ENCODE peak calls at places on chromosomes 5 and 9, in five cellular contexts. Z is K562, K is HepG2, X is GM12878, I is HCT116. E is an unnamed sample.

GRCh38 chr5:178223196-178223773 is 9.3 kb downstream of the PHYKPL start:
- DNase-seq in Z (no peak), X (no peak), I (no peak), K (no peak), E (no peak)

GRCh38 chr5:41112486-41113455 is 41.6 kb upstream of the MROH2B start:
- DNase-seq in X (no peak), K (no peak), Z (no peak), I (no peak), E (no peak)

GRCh38 chr9:128689820-128690683 is 1.0 kb downstream of the SET start:
- DNase-seq in X (no peak), Z (peak; percentile 85), K (no peak), I (no peak), E (no peak)

GRCh38 chr9:19969721-19970120 is 180.9 kb upstream of the SLC24A2 start:
- DNase-seq in I (no peak), K (no peak), X (no peak), Z (no peak), E (no peak)

GRCh38 chr5:76083555-76084495 is 642 bp downstream of the SV2C start:
- DNase-seq in I (no peak), X (no peak), K (no peak), Z (no peak), E (no peak)

GRCh38 chr5:181217111-181217804 is 5.8 kb upstream of the TRIM41 start:
- DNase-seq in Z (peak; percentile 83), I (no peak), K (no peak), X (peak; percentile 25), E (no peak)

GRCh38 chr5:128736567-128736966 is 198.5 kb upstream of the FBN2 start:
- DNase-seq in X (no peak), K (no peak), I (peak; percentile 4), Z (no peak), E (no peak)

GRCh38 chr9:10443805-10444204 is 169.0 kb downstream of the PTPRD start:
- DNase-seq in K (no peak), Z (no peak), X (no peak), I (no peak), E (no peak)

GRCh38 chr9:86333651-86334050 is 20.6 kb downstream of the TUT7 start:
- DNase-seq in X (no peak), I (no peak), K (no peak), Z (no peak), E (no peak)

GRCh38 chr5:117863589-117864296 is 1124.6 kb downstream of the DTWD2 start:
- DNase-seq in K (no peak), Z (no peak), X (no peak), I (no peak), E (no peak)

GRCh38 chr5:149221731-149222342 is 49.8 kb upstream of the AFAP1L1 start:
- DNase-seq in K (no peak), I (no peak), X (no peak), Z (no peak), E (no peak)

GRCh38 chr5:22852807-22853670 is at the start of gene CDH12:
- DNase-seq in K (no peak), X (no peak), Z (no peak), I (no peak), E (no peak)

GRCh38 chr9:82882133-82882532 is 180.8 kb downstream of the RASEF start:
- DNase-seq in Z (no peak), X (no peak), I (no peak), K (no peak), E (no peak)

GRCh38 chr9:136538599-136539426 is 7.0 kb downstream of the NOTCH1 start:
- DNase-seq in Z (no peak), I (no peak), K (no peak), X (no peak), E (no peak)

GRCh38 chr9:124730772-124731171 is 40.3 kb downstream of the NR6A1 start:
- DNase-seq in X (no peak), I (no peak), Z (no peak), K (no peak), E (no peak)

GRCh38 chr9:124593080-124594058 is 86.2 kb upstream of the NR5A1 start:
- DNase-seq in I (no peak), Z (peak; percentile 54), K (no peak), X (no peak), E (peak; percentile 71)

GRCh38 chr9:38154501-38155421 is 85.7 kb upstream of the SHB start:
- DNase-seq in I (no peak), K (no peak), Z (no peak), X (no peak), E (no peak)

GRCh38 chr5:39473156-39473779 is 48.5 kb upstream of the DAB2 start:
- DNase-seq in K (no peak), I (no peak), Z (no peak), X (no peak), E (no peak)

GRCh38 chr5:100421360-100421759 is 113.8 kb upstream of the FAM174A start:
- DNase-seq in X (no peak), Z (no peak), I (no peak), K (no peak), E (no peak)

GRCh38 chr9:26181836-26182235 is 503.6 kb upstream of the TUSC1 start:
- DNase-seq in X (no peak), I (no peak), K (no peak), Z (no peak), E (no peak)

GRCh38 chr5:158234323-158235158 is 375.6 kb upstream of the CLINT1 start:
- DNase-seq in Z (no peak), K (no peak), X (no peak), I (no peak), E (no peak)

GRCh38 chr5:3373391-3373790 is 222.2 kb upstream of the IRX1 start:
- DNase-seq in X (no peak), K (no peak), I (no peak), Z (no peak), E (no peak)

GRCh38 chr9:34988218-34989055 is 1.1 kb upstream of the DNAJB5 start:
- DNase-seq in I (no peak), K (no peak), Z (peak; percentile 46), X (no peak), E (no peak)

GRCh38 chr5:73442960-73443627 is 5.5 kb downstream of the FOXD1 start:
- DNase-seq in Z (no peak), I (no peak), K (no peak), X (no peak), E (no peak)

GRCh38 chr9:135926402-135927194 is 19.3 kb upstream of the CAMSAP1 start:
- DNase-seq in X (no peak), K (no peak), Z (no peak), I (peak; percentile 90), E (no peak)

GRCh38 chr5:133994297-133994989 is 10.3 kb downstream of the VDAC1 start:
- DNase-seq in K (no peak), Z (no peak), X (no peak), I (no peak), E (no peak)

GRCh38 chr5:133994990-133995333 is 9.8 kb downstream of the VDAC1 start:
- DNase-seq in X (no peak), I (no peak), Z (no peak), K (no peak), E (no peak)

GRCh38 chr5:133996683-133997252 is 8.0 kb downstream of the VDAC1 start:
- DNase-seq in X (no peak), Z (peak; percentile 45), I (no peak), K (no peak), E (no peak)

GRCh38 chr5:133995341-133995740 is 9.4 kb downstream of the VDAC1 start:
- DNase-seq in Z (peak; percentile 52), I (no peak), K (peak; percentile 75), X (no peak), E (no peak)

DNA sequence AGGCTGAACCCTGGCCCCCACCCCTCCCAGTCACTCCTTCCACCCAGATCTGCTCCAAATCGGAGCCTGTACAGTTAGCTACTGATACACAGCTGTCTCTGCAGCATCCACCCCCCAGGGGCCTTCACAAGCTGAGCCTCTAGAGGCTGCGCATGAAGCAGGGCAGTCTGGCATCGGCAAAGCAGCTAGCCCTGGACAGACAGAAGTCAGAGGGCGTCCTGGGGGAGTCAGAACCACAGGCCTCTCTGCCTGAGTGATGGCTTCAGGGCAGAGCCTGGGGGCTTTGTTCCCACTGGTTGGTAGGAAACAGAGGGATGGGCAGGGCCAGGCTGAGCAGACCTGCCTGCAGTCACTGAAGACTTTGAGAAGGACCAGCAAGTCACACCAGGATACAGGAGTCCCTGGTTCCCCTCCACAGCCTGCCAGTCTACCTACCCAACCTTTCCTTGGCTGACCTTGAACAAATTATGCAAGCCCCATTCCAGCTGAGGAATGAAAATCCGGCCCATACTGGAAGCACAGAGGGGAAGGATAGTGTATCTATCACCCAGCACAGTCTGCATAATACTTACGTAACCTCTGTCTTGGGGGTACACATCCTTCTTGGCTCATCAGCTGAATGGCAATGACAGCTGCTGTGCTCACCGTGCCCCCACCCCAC is 8.7 kb downstream of the VDAC1 start:
- DNase-seq in K (peak; percentile 51), I (no peak), Z (no peak), X (no peak), E (no peak)
- TF ChIP-seq SRF in K (no peak), I (no peak), Z (no peak), X (no peak), E (no peak)

DNA sequence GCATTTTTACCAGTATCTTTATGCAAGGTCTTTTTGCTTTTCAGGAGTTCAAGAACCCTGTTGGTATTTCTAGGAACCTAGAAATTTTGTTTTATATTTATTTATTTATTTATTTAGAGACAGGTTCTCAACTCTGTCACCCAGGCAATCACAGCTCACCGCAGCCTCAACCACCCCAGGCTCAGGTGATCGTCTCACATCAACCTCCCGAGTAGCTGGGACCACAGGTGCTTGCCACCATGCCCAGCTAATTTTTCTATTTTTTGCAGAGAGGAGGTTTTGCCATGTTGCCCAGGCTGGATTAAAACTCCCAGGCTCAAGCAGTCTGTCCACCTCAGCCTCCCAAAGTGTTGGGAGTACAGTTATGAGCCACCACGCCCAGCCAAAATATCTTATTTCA is 32.9 kb downstream of the LHX6 start:
- DNase-seq in K (no peak), Z (no peak), I (no peak), X (no peak), E (no peak)
- TF ChIP-seq SRF in K (no peak), Z (no peak), I (no peak), X (no peak), E (no peak)

GRCh38 chr5:5199460-5199859 is 59.3 kb downstream of the ADAMTS16 start:
- DNase-seq in K (no peak), Z (no peak), I (no peak), X (no peak), E (no peak)
- TF ChIP-seq SRF in K (no peak), Z (no peak), I (no peak), X (no peak), E (no peak)

GRCh38 chr9:116504081-116504480 is 183.0 kb upstream of the TRIM32 start:
- DNase-seq in K (no peak), Z (no peak), I (no peak), X (no peak), E (no peak)

GRCh38 chr9:116502746-116503145 is 184.4 kb upstream of the TRIM32 start:
- DNase-seq in Z (no peak), K (no peak), X (no peak), I (no peak), E (no peak)

GRCh38 chr9:116504893-116505480 is 182.1 kb upstream of the TRIM32 start:
- DNase-seq in K (peak; percentile 23), I (no peak), Z (no peak), X (peak; percentile 27), E (no peak)

GRCh38 chr9:116501871-116502270 is 185.2 kb upstream of the TRIM32 start:
- DNase-seq in K (no peak), Z (no peak), I (peak; percentile 23), X (no peak), E (no peak)

DNA sequence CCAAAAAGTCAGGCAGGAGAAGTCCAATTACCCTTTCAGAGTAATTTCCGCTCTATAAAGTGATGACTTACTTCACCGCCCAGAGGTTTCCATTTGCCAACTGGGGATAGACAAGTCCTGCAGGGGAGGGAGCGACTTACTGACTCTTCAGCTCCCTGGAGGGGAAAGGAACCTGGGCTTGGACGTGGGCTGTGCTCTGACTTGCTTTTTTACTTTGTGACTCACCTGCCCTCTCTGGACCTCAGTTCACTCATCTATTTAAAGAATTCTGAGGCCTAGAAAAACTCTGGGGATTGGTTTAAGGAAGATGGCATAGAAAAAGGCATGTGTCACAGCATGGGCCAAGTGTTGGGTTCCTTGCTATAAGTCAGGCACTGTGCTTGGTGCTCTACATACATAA is 180.4 kb upstream of the TRIM32 start:
- DNase-seq in X (no peak), K (no peak), Z (no peak), I (no peak), E (no peak)
- TF ChIP-seq SRF in X (no peak), K (no peak), Z (no peak), I (no peak), E (no peak)

E was measured in H1.